ENCODE peak calls at places on chromosomes 11 and 22, in five cellular contexts. B is GM12878, N is H1, F is HCT116, V is K562. H is an unnamed sample.
A peak's percentile ranks its signal among the peaks of the same experiment; 100 is the strongest.

GRCh38 chr22:38352436-38352835 is 35.2 kb upstream of the CSNK1E start:
- DNase-seq in B (no peak), F (no peak), V (no peak), N (peak; percentile 43), H (no peak)

GRCh38 chr11:44875056-44875455 is 75.6 kb downstream of the TP53I11 start:
- DNase-seq in N (no peak), B (no peak), F (no peak), V (no peak), H (no peak)

GRCh38 chr11:10108901-10109665 is 184.9 kb downstream of the SBF2 start:
- DNase-seq in V (no peak), B (no peak), N (no peak), F (no peak), H (no peak)

GRCh38 chr11:91104237-91104636 is 881.4 kb upstream of the CHORDC1 start:
- DNase-seq in B (no peak), V (no peak), F (no peak), N (no peak), H (no peak)

GRCh38 chr11:85827768-85828639 is 17.1 kb upstream of the SYTL2 start:
- DNase-seq in F (peak; percentile 77), V (no peak), B (no peak), N (no peak), H (no peak)

GRCh38 chr11:9091044-9091936 is at the start of gene SCUBE2:
- DNase-seq in V (no peak), N (peak; percentile 62), F (no peak), B (no peak), H (no peak)

GRCh38 chr22:20652582-20652981 is 121.3 kb upstream of the SERPIND1 start:
- DNase-seq in V (no peak), F (no peak), N (no peak), B (no peak), H (no peak)

GRCh38 chr11:95917188-95918036 is 6.5 kb downstream of the MTMR2 start:
- DNase-seq in B (no peak), N (no peak), V (no peak), F (no peak), H (no peak)

GRCh38 chr22:42627981-42628380 is 12.4 kb downstream of the ATP5MGL start:
- DNase-seq in N (no peak), F (no peak), B (no peak), V (no peak), H (no peak)

GRCh38 chr11:12687740-12688139 is 13.5 kb downstream of the TEAD1 start:
- DNase-seq in F (no peak), B (no peak), N (peak; percentile 62), V (peak; percentile 38), H (no peak)

GRCh38 chr22:49687786-49688515 is 139.7 kb downstream of the BRD1 start:
- DNase-seq in F (no peak), B (no peak), V (no peak), N (no peak), H (no peak)

GRCh38 chr11:65111537-65112225 is at the start of gene TM7SF2:
- DNase-seq in B (no peak), N (peak; percentile 95), V (peak; percentile 99), F (peak; percentile 89), H (peak; percentile 94)

GRCh38 chr11:113106507-113106906 is 145.3 kb downstream of the NCAM1 start:
- DNase-seq in B (no peak), V (no peak), N (no peak), F (no peak), H (no peak)

GRCh38 chr11:67119577-67120391 is 721 bp downstream of the KDM2A start:
- DNase-seq in V (peak; percentile 63), F (no peak), N (peak; percentile 54), B (no peak), H (no peak)

GRCh38 chr11:32435152-32435480 is 223 bp downstream of the WT1 start:
- DNase-seq in V (no peak), N (peak; percentile 62), F (no peak), B (no peak), H (no peak)

GRCh38 chr22:27801616-27802388 is at the start of gene MN1:
- DNase-seq in B (no peak), F (no peak), V (no peak), N (peak; percentile 87), H (no peak)

GRCh38 chr22:44928064-44928463 is 81.7 kb downstream of the PHF21B start:
- DNase-seq in N (no peak), F (no peak), V (no peak), B (no peak), H (no peak)

GRCh38 chr22:46738961-46739870 is 1.2 kb upstream of the CERK start:
- DNase-seq in N (peak; percentile 67), V (peak; percentile 22), F (peak; percentile 81), B (no peak), H (no peak)

GRCh38 chr22:27531782-27532530 is 269.6 kb downstream of the MN1 start:
- DNase-seq in B (no peak), V (no peak), F (no peak), N (no peak), H (no peak)

GRCh38 chr22:49712195-49712791 is 115.4 kb downstream of the BRD1 start:
- DNase-seq in V (peak; percentile 60), N (peak; percentile 84), B (no peak), F (no peak), H (peak; percentile 13)

GRCh38 chr11:62556872-62557631 is 10.4 kb upstream of the AHNAK start:
- DNase-seq in F (no peak), N (no peak), B (peak; percentile 81), V (peak; percentile 24), H (no peak)

GRCh38 chr11:113994077-113994954 is 19.4 kb downstream of the HTR3A start:
- DNase-seq in V (peak; percentile 65), B (no peak), N (peak; percentile 86), F (no peak), H (no peak)

GRCh38 chr11:19980957-19981669 is 179.2 kb downstream of the DBX1 start:
- DNase-seq in V (peak; percentile 59), B (no peak), F (no peak), N (no peak), H (no peak)

GRCh38 chr11:78251083-78251699 is 62.5 kb downstream of the USP35 start:
- DNase-seq in V (no peak), B (no peak), N (no peak), F (no peak), H (no peak)

GRCh38 chr22:36745301-36745995 is 30.5 kb downstream of the IFT27 start:
- DNase-seq in F (no peak), B (no peak), N (no peak), V (no peak), H (no peak)

GRCh38 chr22:47802446-47802845 is 1040.0 kb downstream of the TBC1D22A start:
- DNase-seq in B (no peak), V (no peak), N (no peak), F (no peak), H (no peak)

GRCh38 chr11:31397239-31397834 is 27.7 kb downstream of the DNAJC24 start:
- DNase-seq in N (no peak), V (peak; percentile 23), F (no peak), B (no peak), H (no peak)

GRCh38 chr22:19291218-19291579 is 320 bp downstream of the CLTCL1 start:
- DNase-seq in V (peak; percentile 77), F (no peak), B (no peak), N (peak; percentile 66), H (no peak)

GRCh38 chr11:110490886-110491285 is 61.1 kb downstream of the FDX1 start:
- DNase-seq in N (no peak), B (no peak), V (peak; percentile 27), F (no peak), H (no peak)

GRCh38 chr11:66563832-66564231 is 4.6 kb downstream of the CTSF start:
- DNase-seq in V (no peak), B (no peak), N (no peak), F (no peak), H (no peak)

GRCh38 chr22:23376256-23376655 is 195.9 kb downstream of the BCR start:
- DNase-seq in V (peak; percentile 58), F (peak; percentile 33), N (peak; percentile 67), B (peak; percentile 1), H (peak; percentile 30)

GRCh38 chr22:36383110-36383581 is 4.6 kb downstream of the MYH9 start:
- DNase-seq in N (no peak), F (no peak), B (peak; percentile 89), V (peak; percentile 41), H (no peak)

GRCh38 chr11:86978756-86979608 is 23.8 kb upstream of the FZD4 start:
- DNase-seq in F (peak; percentile 21), N (no peak), B (no peak), V (peak; percentile 42), H (no peak)

GRCh38 chr22:39418696-39419095 is 19.1 kb downstream of the TAB1 start:
- DNase-seq in N (no peak), V (no peak), B (no peak), F (no peak), H (no peak)
- H3K4me3 ChIP-seq in N (no peak overlapping the region), V (no peak overlapping the region), B (no peak overlapping the region), F (no peak overlapping the region), H (no peak overlapping the region)

GRCh38 chr11:117815262-117815803 is 9.2 kb downstream of the FXYD2 start:
- DNase-seq in B (peak; percentile 94), N (no peak), V (no peak), F (no peak), H (no peak)
- TF ChIP-seq ZNF274 in B (no peak), N (no peak), V (no peak), F (no peak), H (no peak)

DNA sequence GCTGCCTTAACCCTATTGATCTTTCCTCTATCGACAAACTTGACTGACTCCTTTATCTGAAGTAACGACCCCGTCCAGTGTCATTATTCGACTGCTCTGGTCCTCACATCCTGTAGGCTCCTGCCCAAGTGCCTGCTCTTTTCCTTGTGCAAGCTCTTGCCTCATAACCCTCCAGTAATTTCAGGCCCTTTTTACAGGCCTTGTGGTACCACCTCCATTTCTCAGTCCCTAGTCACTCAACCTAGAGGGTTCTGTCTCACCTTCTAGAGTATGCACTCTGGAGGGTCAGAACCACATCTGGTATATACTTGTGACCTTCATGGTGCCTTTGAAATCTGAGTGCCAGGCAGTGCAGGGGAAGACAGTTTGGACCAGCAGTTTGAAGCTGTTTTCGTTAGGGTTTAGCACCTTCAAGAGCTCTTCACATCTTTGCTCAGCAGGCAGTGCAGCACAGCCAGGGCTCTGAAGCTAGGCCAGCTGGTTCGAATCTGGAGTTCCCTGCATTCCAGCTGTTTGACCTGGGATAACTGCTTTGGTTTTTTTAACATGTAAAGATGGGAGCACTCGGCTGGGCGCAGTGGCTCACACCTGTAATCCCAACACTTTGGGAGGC is 11.2 kb downstream of the SNRPD3 start:
- DNase-seq in B (no peak), N (no peak), V (no peak), F (no peak), H (no peak)
- H3K9ac ChIP-seq in B (no peak overlapping the region), N (no peak overlapping the region), V (no peak overlapping the region), F (no peak overlapping the region), H (peak overlapping the region; percentile 1)

DNA sequence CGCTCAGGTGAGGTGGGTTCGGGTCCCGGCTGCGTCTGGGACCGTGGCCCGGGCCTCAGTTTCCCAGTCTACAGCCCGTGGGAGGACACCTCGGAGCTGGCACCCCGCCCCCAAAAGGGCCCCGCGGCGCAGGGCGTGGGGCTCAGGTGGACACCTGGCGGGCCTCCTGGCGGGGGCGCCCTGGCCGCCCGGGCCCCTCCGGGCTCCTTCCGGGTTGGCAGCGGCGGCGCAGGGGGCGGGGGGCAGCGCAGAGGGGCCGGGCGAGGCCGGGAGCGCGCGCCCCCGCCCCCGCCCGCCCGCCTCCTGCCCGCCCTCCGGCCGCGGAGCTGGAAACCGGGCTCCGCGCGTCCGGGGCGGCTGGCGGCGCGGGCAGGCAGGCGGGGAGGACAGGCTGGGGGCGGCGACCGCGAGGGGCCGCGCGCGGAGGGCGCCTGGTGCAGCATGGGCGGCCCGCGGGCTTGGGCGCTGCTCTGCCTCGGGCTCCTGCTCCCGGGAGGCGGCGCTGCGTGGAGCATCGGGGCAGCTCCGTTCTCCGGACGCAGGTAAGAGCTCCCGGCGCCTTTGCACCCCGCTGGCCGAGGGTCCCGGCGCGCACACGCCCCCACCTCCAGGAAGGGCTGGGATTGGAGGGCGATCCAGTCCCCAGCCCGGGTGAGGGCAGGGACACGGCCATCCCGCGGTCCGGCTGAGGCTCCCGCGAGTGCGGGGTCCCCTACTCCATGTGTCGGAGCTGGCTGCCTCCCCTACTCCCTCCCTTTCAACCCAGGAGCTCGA is at the start of gene EMID1:
- DNase-seq in N (peak; percentile 77), V (peak; percentile 73), B (no peak), F (no peak), H (no peak)
- H3K4me3 ChIP-seq in N (peak within 1 kb of the TSS; percentile 57), V (peak within 1 kb of the TSS; percentile 76), B (peak within 1 kb of the TSS; percentile 65), F (peak within 1 kb of the TSS; percentile 63), H (peak within 1 kb of the TSS; percentile 65)

H was measured in NT2/D1.